ENCODE peak calls at places on chromosomes 5 and 9, in four cellular contexts. F, N, G and C are unnamed samples. For H3K36me3, the result is how much of the 10 kb centered on the place peaks cover.

GRCh38 chr9:126164796-126165525 is 161.7 kb upstream of the MVB12B start:
- DNase-seq in F (peak), N (no peak), G (no peak), C (no peak)

GRCh38 chr9:113585555-113585954 is 122.0 kb downstream of the RGS3 start:
- DNase-seq in F (no peak), N (no peak), G (no peak), C (no peak)

GRCh38 chr9:106588601-106589000 is 274.4 kb upstream of the ZNF462 start:
- DNase-seq in F (no peak), N (no peak), G (peak), C (no peak)

GRCh38 chr9:27554712-27555111 is 18.6 kb downstream of the C9orf72 start:
- DNase-seq in F (no peak), N (no peak), G (no peak), C (no peak)

GRCh38 chr5:73591102-73591695 is 25.7 kb downstream of the UTP15 start:
- DNase-seq in F (no peak), N (peak), G (peak), C (peak)

GRCh38 chr9:93264338-93265125 is 80.6 kb downstream of the WNK2 start:
- DNase-seq in F (no peak), N (no peak), G (no peak), C (no peak)

GRCh38 chr9:137305788-137306545 is 3.9 kb upstream of the NRARP start:
- DNase-seq in F (peak), N (no peak), G (no peak), C (no peak)

GRCh38 chr9:35667939-35668338 is 2.9 kb upstream of the ARHGEF39 start:
- DNase-seq in F (no peak), N (no peak), G (no peak), C (no peak)

GRCh38 chr5:104170906-104171305 is 608.3 kb upstream of the NUDT12 start:
- DNase-seq in F (no peak), N (no peak), G (peak), C (no peak)

GRCh38 chr5:177479774-177480173 is 6.3 kb upstream of the DBN1 start:
- DNase-seq in F (peak), N (no peak), G (peak), C (no peak)

GRCh38 chr5:167549763-167550162 is 741.7 kb upstream of the WWC1 start:
- DNase-seq in F (no peak), N (no peak), G (peak), C (no peak)

GRCh38 chr9:113720495-113720894 is 155.6 kb upstream of the ZNF618 start:
- DNase-seq in F (no peak), N (no peak), G (no peak), C (no peak)

GRCh38 chr5:67773439-67773988 is 442.0 kb upstream of the PIK3R1 start:
- DNase-seq in F (no peak), N (no peak), G (peak), C (peak)

GRCh38 chr5:135462304-135462703 is 10.2 kb upstream of the TIFAB start:
- DNase-seq in F (peak), N (peak), G (peak), C (peak)

GRCh38 chr9:136848393-136849037 is 694 bp upstream of the PHPT1 start:
- DNase-seq in F (no peak), N (peak), G (no peak), C (peak)

GRCh38 chr9:136050706-136051567 is 44.2 kb downstream of the NACC2 start:
- DNase-seq in F (peak), N (no peak), G (peak), C (no peak)

GRCh38 chr5:100311811-100312210 is 223.4 kb upstream of the FAM174A start:
- DNase-seq in F (no peak), N (no peak), G (peak), C (no peak)

GRCh38 chr9:133490865-133491655 is 12.2 kb upstream of the SLC2A6 start:
- DNase-seq in F (peak), N (no peak), G (no peak), C (no peak)

GRCh38 chr9:22731786-22732185 is 285.2 kb downstream of the DMRTA1 start:
- DNase-seq in F (no peak), N (no peak), G (no peak), C (no peak)

GRCh38 chr9:4296217-4296616 is 3.7 kb downstream of the GLIS3 start:
- DNase-seq in F (no peak), N (no peak), G (no peak), C (no peak)

GRCh38 chr9:131270171-131271015 is 5.9 kb downstream of the FAM78A start:
- DNase-seq in F (peak), N (peak), G (no peak), C (no peak)
- H3K4me3 ChIP-seq in F (no peak), N (peak), G (no peak), C (no peak)

GRCh38 chr9:89379508-89380115 is 61.3 kb downstream of the SECISBP2 start:
- DNase-seq in F (no peak), N (no peak), G (no peak), C (no peak)

GRCh38 chr9:89379031-89379430 is 60.7 kb downstream of the SECISBP2 start:
- DNase-seq in F (no peak), N (no peak), G (no peak), C (no peak)

GRCh38 chr9:89377411-89377810 is 59.1 kb downstream of the SECISBP2 start:
- DNase-seq in F (no peak), N (no peak), G (no peak), C (no peak)

GRCh38 chr9:89376741-89377140 is 58.4 kb downstream of the SECISBP2 start:
- DNase-seq in F (no peak), N (no peak), G (no peak), C (no peak)

DNA sequence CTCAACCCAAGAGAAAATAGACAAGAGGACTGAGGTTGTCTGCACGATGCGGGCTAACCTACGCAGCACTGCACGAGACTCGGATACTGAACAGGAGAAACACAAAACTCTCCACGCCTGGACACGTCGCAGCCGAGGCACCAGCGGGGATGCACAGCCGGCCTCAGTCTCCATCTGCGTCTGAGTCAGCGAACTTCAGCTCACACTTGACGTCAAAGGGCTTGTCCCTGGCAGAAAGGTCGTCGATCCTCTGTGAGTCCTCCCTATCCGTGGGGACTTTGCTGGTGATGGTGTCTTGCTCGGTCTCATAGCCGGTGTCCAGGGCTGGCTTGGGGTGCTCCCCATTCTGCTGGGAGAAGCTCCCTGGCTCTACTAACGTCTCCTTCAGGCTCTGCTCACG is 60.2 kb downstream of the SECISBP2 start:
- DNase-seq in F (no peak), N (no peak), G (no peak), C (no peak)
- H3K36me3 ChIP-seq in F (under half), N (under half), G (under half), C (under half)

GRCh38 chr5:150640311-150641005 is at the start of gene SYNPO:
- DNase-seq in F (peak), N (no peak), G (peak), C (peak)
- H3K4me3 ChIP-seq in F (peak), N (no peak), G (peak), C (peak)

GRCh38 chr5:179607449-179607931 is 16.0 kb downstream of the HNRNPH1 start:
- DNase-seq in F (peak), N (peak), G (no peak), C (peak)

GRCh38 chr5:179606910-179607448 is 16.5 kb downstream of the HNRNPH1 start:
- DNase-seq in F (peak), N (peak), G (no peak), C (no peak)

GRCh38 chr5:179605026-179605833 is 18.2 kb downstream of the HNRNPH1 start:
- DNase-seq in F (peak), N (peak), G (no peak), C (no peak)

GRCh38 chr5:179608131-179608581 is 15.3 kb downstream of the HNRNPH1 start:
- DNase-seq in F (peak), N (peak), G (no peak), C (peak)

GRCh38 chr5:179606071-179606909 is 17.2 kb downstream of the HNRNPH1 start:
- DNase-seq in F (peak), N (peak), G (no peak), C (no peak)
- H3K36me3 ChIP-seq in F (under half), N (under half), G (under half), C (half or more)

DNA sequence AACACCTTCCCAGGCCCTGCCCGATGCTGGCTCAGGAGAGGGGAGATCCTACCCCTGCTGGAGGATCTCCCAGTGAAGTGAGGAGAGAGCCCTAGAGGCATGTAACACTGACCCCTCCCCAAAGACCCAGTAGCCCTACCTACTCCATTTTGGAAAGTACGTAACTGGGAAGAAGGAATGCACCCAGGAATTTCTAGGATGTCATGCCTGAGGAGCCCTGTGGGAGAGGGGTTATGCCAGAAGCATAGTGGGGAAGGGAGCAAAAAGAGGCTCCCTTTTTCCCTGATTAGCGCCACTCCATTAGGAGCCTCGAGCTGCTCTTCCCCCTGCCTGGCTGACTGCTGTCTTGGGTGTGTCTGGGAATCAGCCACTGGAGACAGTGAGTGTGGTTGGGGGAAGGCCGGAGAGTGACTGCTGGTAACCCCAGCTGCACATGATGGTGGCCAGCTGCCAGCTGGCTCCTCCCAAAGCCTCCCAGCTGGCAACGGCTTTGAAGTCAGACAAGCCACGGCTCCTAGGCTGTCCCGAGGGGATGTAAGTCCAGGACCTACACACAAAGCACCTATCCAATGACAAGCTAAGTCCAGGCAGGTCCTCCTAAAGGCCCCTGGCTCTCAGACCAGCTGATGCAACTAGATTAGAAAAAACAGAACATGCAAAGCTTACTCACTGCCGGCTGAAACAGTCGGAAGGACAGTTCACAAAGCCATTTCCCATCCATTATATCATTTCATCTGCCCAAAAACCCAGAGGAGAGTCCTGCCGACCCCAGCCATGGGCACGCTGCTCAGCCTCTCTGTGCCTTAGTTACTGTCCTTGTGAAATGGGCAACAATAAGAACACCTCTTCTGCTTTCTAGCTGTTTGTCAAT is 136.5 kb upstream of the ABCA1 start:
- DNase-seq in F (peak), N (no peak), G (peak), C (peak)
- H3K4me3 ChIP-seq in F (no peak), N (no peak), G (no peak), C (no peak)

DNA sequence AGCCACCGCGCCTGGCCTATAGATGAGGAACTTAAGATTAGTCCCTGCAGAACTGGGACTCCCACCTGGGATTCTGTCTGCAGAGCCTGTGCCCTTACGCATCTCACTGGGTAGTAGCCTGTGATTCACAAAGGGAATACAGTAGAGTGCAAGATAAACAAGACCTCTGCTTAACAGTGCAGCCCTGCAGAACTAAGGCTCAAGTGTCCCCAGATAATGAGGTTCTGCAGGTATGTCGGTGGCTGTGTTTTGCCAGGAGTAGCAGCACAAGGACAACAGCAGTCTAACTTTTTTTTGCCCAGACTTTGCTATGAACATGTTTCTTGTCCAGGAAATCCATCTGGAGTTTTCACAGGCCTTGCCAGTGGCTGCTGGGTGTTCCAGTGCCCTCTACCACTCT is 59.7 kb downstream of the DCP2 start:
- DNase-seq in F (no peak), N (no peak), G (no peak), C (no peak)
- H3K36me3 ChIP-seq in F (under half), N (under half), G (under half), C (under half)

GRCh38 chr5:116476903-116477537 is 97.6 kb downstream of the SEMA6A start:
- DNase-seq in F (no peak), N (no peak), G (peak), C (no peak)
- H3K4me3 ChIP-seq in F (no peak), N (no peak), G (no peak), C (no peak)

GRCh38 chr5:6631441-6631840 is 1.4 kb downstream of the NSUN2 start:
- DNase-seq in F (no peak), N (no peak), G (no peak), C (no peak)
- H3K36me3 ChIP-seq in F (under half), N (half or more), G (under half), C (half or more)

DNA sequence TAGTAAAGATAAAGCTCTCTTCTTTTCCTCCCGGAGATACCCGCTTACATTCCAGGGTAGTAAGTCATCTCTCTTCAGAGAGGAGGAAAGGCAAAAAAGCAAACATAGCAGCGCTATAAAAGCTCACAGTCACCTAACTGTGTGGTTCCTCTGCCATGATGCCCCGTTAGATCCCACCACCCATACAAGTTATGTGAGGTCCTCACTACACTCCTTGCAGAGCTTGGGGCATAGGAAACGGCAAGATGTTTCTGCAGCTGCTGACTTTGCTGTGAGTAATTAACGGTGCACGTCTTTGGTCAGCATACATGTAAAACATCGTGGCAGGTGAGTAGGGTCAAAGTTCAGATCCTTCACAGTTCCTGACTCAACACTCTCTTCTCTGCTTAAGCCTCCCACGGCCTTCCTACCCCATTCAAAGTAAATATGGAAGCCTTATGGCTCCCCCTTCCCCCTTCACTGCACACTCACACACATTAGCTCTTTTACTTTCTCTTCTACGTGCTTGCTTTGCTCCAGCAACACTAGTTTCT is 218.9 kb downstream of the DIRAS2 start:
- DNase-seq in F (no peak), N (no peak), G (peak), C (no peak)
- H3K4me3 ChIP-seq in F (peak), N (no peak), G (no peak), C (no peak)

DNA sequence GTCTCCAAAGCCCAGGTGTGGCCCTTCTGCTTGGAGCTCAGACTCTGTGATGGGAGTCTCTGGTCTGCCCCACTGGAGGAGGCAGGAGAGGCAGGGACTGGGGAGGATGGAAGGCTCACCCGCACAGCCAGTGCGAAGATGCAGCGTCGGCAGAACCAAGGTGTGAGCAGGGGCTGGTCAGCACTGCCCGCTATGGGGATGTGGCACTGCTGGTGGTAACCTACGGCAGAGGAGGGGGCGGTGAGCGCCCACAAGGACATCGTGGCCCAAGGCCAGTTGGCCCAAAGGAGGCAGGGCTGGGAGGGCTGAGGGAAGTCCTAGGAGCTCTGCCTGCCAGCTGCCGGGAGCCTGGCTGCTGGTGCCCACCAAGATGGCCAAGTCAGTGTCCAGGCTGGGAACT is 7.3 kb downstream of the PHF19 start:
- DNase-seq in F (peak), N (no peak), G (no peak), C (no peak)
- H3K36me3 ChIP-seq in F (under half), N (half or more), G (under half), C (half or more)